ENCODE peak calls at places on chromosomes 1 and 21, in seven cellular contexts. O is AG04450; X is tibial nerve; F is NCI-H2081; B is NCI-H1105 treated with DMSO at 0.1 percent for 48 hours; R is AG09319; A is stimulated activated CD4-positive, alpha-beta T cell treated with anti-CD3 and anti-CD28 coated beads, TNF-alpha, amount 100 ng/mL, for 4 hours. L is an unnamed sample.
A peak's percentile ranks its signal among the peaks of the same experiment; 100 is the strongest.

GRCh38 chr1:223199094-223199647 is 56.1 kb upstream of the TLR5 start:
- DNase-seq in B (no peak), F (no peak), R (no peak), A (no peak), X (no peak), O (no peak), L (no peak)

GRCh38 chr21:26977741-26978140 is 10.9 kb upstream of the ADAMTS5 start:
- DNase-seq in A (no peak), F (no peak), X (no peak), O (no peak), B (no peak), R (no peak), L (no peak)

GRCh38 chr1:47935856-47936255 is 61.3 kb downstream of the TRABD2B start:
- DNase-seq in R (no peak), B (no peak), F (no peak), X (no peak), O (no peak), A (no peak), L (no peak)

GRCh38 chr1:56550132-56550531 is 29.2 kb downstream of the PLPP3 start:
- DNase-seq in X (no peak), R (no peak), B (no peak), A (no peak), O (no peak), F (peak; percentile 33), L (no peak)

GRCh38 chr1:155052412-155053400 is 1.6 kb downstream of the ADAM15 start:
- DNase-seq in A (no peak), F (no peak), B (peak; percentile 46), O (no peak), X (no peak), R (no peak), L (no peak)

GRCh38 chr1:243940451-243940850 is 90.4 kb upstream of the AKT3 start:
- DNase-seq in O (no peak), X (no peak), R (no peak), B (no peak), F (no peak), A (no peak), L (no peak)

GRCh38 chr1:236103646-236104218 is 38.6 kb upstream of the GPR137B start:
- DNase-seq in B (no peak), A (peak; percentile 37), O (no peak), X (peak; percentile 78), F (peak; percentile 69), R (no peak), L (no peak)

GRCh38 chr1:201378804-201379203 is 1.3 kb upstream of the TNNT2 start:
- DNase-seq in R (no peak), X (no peak), O (no peak), A (no peak), F (no peak), B (no peak), L (no peak)

GRCh38 chr1:201385299-201385891 is 7.9 kb upstream of the TNNT2 start:
- DNase-seq in R (no peak), F (peak; percentile 65), X (peak; percentile 30), B (peak; percentile 44), A (no peak), O (no peak), L (no peak)

GRCh38 chr1:53580739-53581475 is 121.7 kb downstream of the DMRTB1 start:
- DNase-seq in R (no peak), A (no peak), F (no peak), X (no peak), O (no peak), B (no peak), L (no peak)

GRCh38 chr21:37525810-37526209 is 159.2 kb downstream of the DYRK1A start:
- DNase-seq in B (no peak), F (no peak), A (no peak), R (no peak), X (no peak), O (no peak), L (no peak)

GRCh38 chr1:217090073-217090911 is 367.1 kb upstream of the ESRRG start:
- DNase-seq in O (no peak), A (no peak), B (no peak), R (no peak), F (peak; percentile 58), X (no peak), L (no peak)

GRCh38 chr1:210328032-210328745 is 513 bp upstream of the HHAT start:
- DNase-seq in O (no peak), A (no peak), R (no peak), B (no peak), F (no peak), X (no peak), L (no peak)

GRCh38 chr1:67815303-67816095 is 17.8 kb downstream of the GNG12 start:
- DNase-seq in O (no peak), R (no peak), X (no peak), F (no peak), A (no peak), B (no peak), L (no peak)

GRCh38 chr1:235468970-235469369 is 35.3 kb downstream of the B3GALNT2 start:
- DNase-seq in A (no peak), B (no peak), O (peak; percentile 8), X (no peak), F (no peak), R (no peak), L (no peak)

GRCh38 chr1:222844108-222844779 is 29.4 kb downstream of the DISP1 start:
- DNase-seq in O (no peak), A (no peak), X (no peak), B (no peak), F (no peak), R (peak; percentile 50), L (no peak)

GRCh38 chr1:151539321-151540020 is 638 bp upstream of the TUFT1 start:
- DNase-seq in B (peak; percentile 98), F (peak; percentile 99), R (peak; percentile 60), A (no peak), X (peak; percentile 46), O (peak; percentile 88), L (no peak)